ENCODE peak calls at places on chromosomes 7 and 10, in ten cellular contexts. U is HCT116; N is body of pancreas; W is Peyer's patch; Q is A673; I is brain microvascular endothelial cell; Y is A549; H is fibroblast of lung; T is CD4-positive, alpha-beta T cell; J is CD8-positive, alpha-beta T cell. L is an unnamed sample.
A peak's percentile ranks its signal among the peaks of the same experiment; 100 is the strongest.

GRCh38 chr7:1679326-1679965 is 9.4 kb downstream of the ELFN1 start:
- DNase-seq in I (no peak), N (no peak), J (no peak), H (no peak), W (no peak), Q (no peak), Y (no peak), U (no peak), T (no peak), L (no peak)

GRCh38 chr7:10706875-10707493 is 266.7 kb upstream of the PHF14 start:
- DNase-seq in N (no peak), J (no peak), I (no peak), Q (no peak), H (no peak), Y (no peak), U (no peak), T (no peak), W (no peak), L (no peak)

GRCh38 chr7:27339478-27339877 is 96.9 kb downstream of the EVX1 start:
- DNase-seq in T (no peak), W (no peak), N (no peak), I (no peak), J (no peak), H (no peak), U (no peak), Q (no peak), Y (no peak), L (no peak)

GRCh38 chr7:2545746-2546425 is 9.4 kb downstream of the BRAT1 start:
- DNase-seq in Y (no peak), N (no peak), T (no peak), Q (no peak), W (no peak), H (no peak), U (no peak), J (no peak), I (no peak), L (no peak)

GRCh38 chr10:132631348-132631735 is 93.8 kb downstream of the INPP5A start:
- DNase-seq in H (peak; percentile 30), T (no peak), J (no peak), I (peak; percentile 42), Y (no peak), N (peak; percentile 66), U (no peak), W (no peak), Q (no peak), L (no peak)

GRCh38 chr7:40447345-40447744 is 312.5 kb downstream of the SUGCT start:
- DNase-seq in I (no peak), N (no peak), T (no peak), W (no peak), U (no peak), H (no peak), J (no peak), Q (no peak), Y (no peak), L (no peak)

GRCh38 chr10:24873281-24873683 is 79.1 kb downstream of the PRTFDC1 start:
- DNase-seq in J (no peak), I (peak; percentile 96), Y (peak; percentile 38), U (no peak), N (no peak), T (no peak), W (no peak), Q (peak; percentile 72), H (peak; percentile 97), L (peak; percentile 75)

GRCh38 chr10:102233997-102234396 is 7.3 kb downstream of the PITX3 start:
- DNase-seq in U (no peak), N (no peak), H (no peak), W (no peak), Q (no peak), J (no peak), I (no peak), Y (no peak), T (no peak), L (no peak)

GRCh38 chr10:21176934-21177480 is 279.9 kb upstream of the NEBL start:
- DNase-seq in H (no peak), I (no peak), U (no peak), N (no peak), Q (no peak), J (no peak), T (no peak), Y (no peak), W (no peak), L (no peak)

DNA sequence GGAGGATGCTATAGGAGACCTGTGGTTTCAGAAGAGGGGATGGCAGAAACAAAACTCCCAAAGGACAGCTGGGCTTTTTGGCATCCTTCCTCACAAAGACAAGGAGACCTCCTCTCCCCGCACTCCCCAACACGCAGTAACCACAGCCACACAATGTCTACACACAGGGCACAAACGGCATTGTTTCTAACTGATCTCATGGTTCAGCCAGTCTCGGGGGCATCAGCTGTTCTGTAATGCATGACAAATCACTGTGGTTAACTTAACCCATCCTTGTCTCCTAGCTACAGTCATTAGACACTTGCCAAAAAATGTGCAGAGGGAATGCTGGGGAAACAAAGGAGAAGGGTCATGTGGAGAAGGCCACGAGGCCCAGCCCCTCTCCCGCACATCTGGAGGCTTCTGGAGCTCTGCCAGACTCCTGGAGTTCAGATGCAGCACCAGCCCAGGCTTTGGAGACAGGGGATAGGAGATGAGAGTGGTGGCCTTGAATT is 7.6 kb upstream of the ADAMTS14 start:
- DNase-seq in J (no peak), H (peak; percentile 100), U (no peak), W (no peak), Q (peak; percentile 80), N (no peak), I (peak; percentile 99), Y (no peak), T (no peak), L (peak; percentile 92)
- H3K27ac ChIP-seq in J (no peak overlapping the region), H (peak overlapping the region; percentile 90), U (no peak overlapping the region), W (peak overlapping the region; percentile 75), Q (no peak overlapping the region), N (no peak overlapping the region), I (peak overlapping the region; percentile 82), Y (no peak overlapping the region), T (no peak overlapping the region), L (peak overlapping the region; percentile 66)

GRCh38 chr10:77904110-77904860 is 22.3 kb downstream of the DLG5 start:
- DNase-seq in Y (no peak), H (no peak), U (no peak), Q (no peak), W (no peak), T (no peak), I (no peak), J (no peak), N (no peak), L (no peak)

GRCh38 chr10:77905086-77905735 is 21.3 kb downstream of the DLG5 start:
- DNase-seq in H (no peak), U (no peak), W (no peak), T (no peak), J (no peak), Q (no peak), Y (no peak), I (no peak), N (no peak), L (no peak)

GRCh38 chr10:77901743-77902142 is 24.8 kb downstream of the DLG5 start:
- DNase-seq in N (no peak), U (no peak), W (no peak), J (no peak), T (no peak), Y (no peak), I (no peak), Q (no peak), H (no peak), L (no peak)

GRCh38 chr10:77899690-77900089 is 26.9 kb downstream of the DLG5 start:
- DNase-seq in H (no peak), Q (no peak), T (no peak), Y (no peak), N (no peak), U (no peak), J (no peak), I (no peak), W (no peak), L (no peak)

GRCh38 chr10:77902159-77902558 is 24.4 kb downstream of the DLG5 start:
- DNase-seq in T (no peak), I (no peak), W (peak; percentile 72), N (no peak), U (no peak), Q (no peak), Y (no peak), H (no peak), J (no peak), L (no peak)
- H3K27ac ChIP-seq in T (no peak overlapping the region), I (no peak overlapping the region), W (peak overlapping the region; percentile 67), N (no peak overlapping the region), U (no peak overlapping the region), Q (no peak overlapping the region), Y (no peak overlapping the region), H (no peak overlapping the region), J (no peak overlapping the region), L (peak overlapping the region; percentile 18)

GRCh38 chr7:152663101-152663740 is 12.7 kb downstream of the XRCC2 start:
- DNase-seq in N (no peak), Q (no peak), U (no peak), Y (no peak), T (no peak), W (no peak), I (no peak), J (no peak), H (no peak), L (no peak)

GRCh38 chr7:152661479-152661878 is 14.5 kb downstream of the XRCC2 start:
- DNase-seq in T (no peak), H (no peak), N (no peak), W (no peak), Q (no peak), U (no peak), J (no peak), I (no peak), Y (no peak), L (no peak)

GRCh38 chr7:152664636-152665035 is 11.3 kb downstream of the XRCC2 start:
- DNase-seq in N (no peak), T (no peak), H (no peak), I (no peak), J (no peak), U (no peak), Y (peak; percentile 40), W (no peak), Q (no peak), L (no peak)

GRCh38 chr7:152666078-152666477 is 9.9 kb downstream of the XRCC2 start:
- DNase-seq in N (no peak), T (no peak), I (no peak), W (no peak), U (no peak), Q (no peak), J (no peak), Y (no peak), H (no peak), L (no peak)

DNA sequence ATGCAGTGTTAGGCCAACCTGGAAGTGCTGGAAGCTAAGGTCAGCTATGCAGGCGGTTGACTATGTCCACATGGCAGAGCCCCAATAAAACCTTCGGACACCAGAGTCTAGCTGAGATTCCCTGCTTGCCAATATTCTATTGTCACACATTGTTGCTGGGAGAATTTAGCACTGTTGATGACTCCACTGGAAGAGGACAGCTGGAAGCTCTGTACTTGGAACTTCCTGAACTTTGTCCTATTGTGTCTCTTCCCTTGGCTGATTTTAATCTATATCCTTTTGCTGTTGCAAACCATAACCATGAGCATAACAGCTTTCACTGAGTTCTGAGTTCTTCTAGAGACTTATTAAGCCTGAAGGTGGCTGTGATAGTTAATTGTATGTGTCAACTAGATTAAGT is 12.0 kb downstream of the XRCC2 start:
- DNase-seq in W (no peak), U (no peak), T (no peak), Q (no peak), I (no peak), J (no peak), Y (no peak), N (no peak), H (no peak), L (no peak)
- H3K27ac ChIP-seq in W (no peak overlapping the region), U (no peak overlapping the region), T (no peak overlapping the region), Q (no peak overlapping the region), I (no peak overlapping the region), J (no peak overlapping the region), Y (no peak overlapping the region), N (no peak overlapping the region), H (no peak overlapping the region), L (no peak overlapping the region)

GRCh38 chr10:6269953-6270867 is 67.5 kb downstream of the PFKFB3 start:
- DNase-seq in Q (no peak), J (peak; percentile 67), U (no peak), I (no peak), Y (no peak), N (peak; percentile 18), W (no peak), T (peak; percentile 75), H (peak; percentile 40), L (no peak)
- H3K27ac ChIP-seq in Q (no peak overlapping the region), J (peak overlapping the region; percentile 26), U (no peak overlapping the region), I (no peak overlapping the region), Y (peak overlapping the region; percentile 37), N (no peak overlapping the region), W (peak overlapping the region; percentile 63), T (peak overlapping the region; percentile 2), H (no peak overlapping the region), L (no peak overlapping the region)